ENCODE peak calls at places on chromosomes 4 and X, in nine cellular contexts. V is HepG2; X is Caki2; A is lower lobe of right lung; I is Karpas-422; Z is RWPE1; E is GM13977; F is CD8-positive, alpha-beta T cell; W is iris pigment epithelial cell. L is an unnamed sample.
A peak's percentile ranks its signal among the peaks of the same experiment; 100 is the strongest.

GRCh38 chrX:120753413-120754251 is 122.0 kb downstream of the CT47B1 start:
- DNase-seq in V (no peak), X (no peak), A (no peak), I (no peak), Z (no peak), E (no peak), F (no peak), W (no peak), L (no peak)

GRCh38 chr4:168197926-168198325 is 105.6 kb downstream of the ANXA10 start:
- DNase-seq in V (no peak), X (no peak), A (no peak), I (no peak), Z (no peak), E (no peak), F (no peak), W (no peak), L (no peak)

GRCh38 chr4:164815711-164816110 is 61.3 kb upstream of the APELA start:
- DNase-seq in V (no peak), X (no peak), A (no peak), I (no peak), Z (no peak), E (no peak), F (no peak), W (no peak), L (no peak)

GRCh38 chrX:3268804-3269203 is 77.6 kb downstream of the MXRA5 start:
- DNase-seq in V (no peak), X (no peak), A (no peak), I (no peak), Z (peak; percentile 12), E (no peak), F (no peak), W (peak; percentile 52), L (no peak)

GRCh38 chr4:185779520-185779919 is 32.5 kb downstream of the SORBS2 start:
- DNase-seq in V (peak; percentile 82), X (no peak), A (no peak), I (no peak), Z (no peak), E (no peak), F (no peak), W (no peak), L (no peak)

GRCh38 chr4:170128219-170128804 is 38.6 kb upstream of the AADAT start:
- DNase-seq in V (no peak), X (no peak), A (no peak), I (no peak), Z (no peak), E (no peak), F (no peak), W (no peak), L (no peak)

GRCh38 chr4:78362310-78362709 is 189.3 kb upstream of the ANXA3 start:
- DNase-seq in V (no peak), X (no peak), A (no peak), I (no peak), Z (no peak), E (no peak), F (no peak), W (no peak), L (no peak)

GRCh38 chr4:102778720-102779119 is 18.0 kb upstream of the MANBA start:
- DNase-seq in V (peak; percentile 85), X (peak; percentile 65), A (no peak), I (no peak), Z (no peak), E (no peak), F (no peak), W (no peak), L (peak; percentile 30)

GRCh38 chr4:102832105-102832504 is 4.8 kb upstream of the UBE2D3 start:
- DNase-seq in V (no peak), X (no peak), A (no peak), I (no peak), Z (no peak), E (no peak), F (no peak), W (no peak), L (no peak)

GRCh38 chr4:184824081-184824775 is 1.5 kb downstream of the ACSL1 start:
- DNase-seq in V (no peak), X (peak; percentile 18), A (no peak), I (no peak), Z (no peak), E (peak; percentile 60), F (no peak), W (peak; percentile 56), L (no peak)

GRCh38 chr4:7420661-7421040 is 14.1 kb downstream of the PSAPL1 start:
- DNase-seq in V (no peak), X (no peak), A (peak; percentile 80), I (no peak), Z (no peak), E (no peak), F (peak; percentile 4), W (no peak), L (no peak)

GRCh38 chr4:2339458-2340271 is 77.8 kb upstream of the MXD4 start:
- DNase-seq in V (no peak), X (no peak), A (no peak), I (no peak), Z (no peak), E (no peak), F (peak; percentile 2), W (no peak), L (no peak)

GRCh38 chr4:10034136-10034535 is 12.8 kb upstream of the SLC2A9 start:
- DNase-seq in V (no peak), X (no peak), A (no peak), I (no peak), Z (no peak), E (no peak), F (no peak), W (no peak), L (no peak)

GRCh38 chr4:2251073-2251794 is 9.3 kb upstream of the HAUS3 start:
- DNase-seq in V (no peak), X (no peak), A (peak; percentile 42), I (no peak), Z (no peak), E (peak; percentile 17), F (peak; percentile 9), W (no peak), L (no peak)

GRCh38 chrX:120741452-120741851 is 111.6 kb upstream of the C1GALT1C1 start:
- DNase-seq in V (no peak), X (no peak), A (no peak), I (no peak), Z (peak; percentile 3), E (no peak), F (no peak), W (no peak), L (no peak)

GRCh38 chr4:73259552-73260140 is 1.0 kb upstream of the ANKRD17 start:
- DNase-seq in V (peak; percentile 9), X (no peak), A (no peak), I (peak; percentile 57), Z (no peak), E (peak; percentile 17), F (no peak), W (peak; percentile 37), L (no peak)

GRCh38 chr4:149987330-149987751 is 90.9 kb upstream of the DCLK2 start:
- DNase-seq in V (no peak), X (no peak), A (no peak), I (no peak), Z (no peak), E (no peak), F (no peak), W (peak; percentile 20), L (no peak)

GRCh38 chr4:99410075-99410474 is 25.1 kb downstream of the ADH7 start:
- DNase-seq in V (no peak), X (no peak), A (no peak), I (no peak), Z (no peak), E (no peak), F (no peak), W (no peak), L (no peak)

GRCh38 chrX:1465261-1466231 is 12.8 kb upstream of the ASMTL start:
- DNase-seq in V (no peak), X (no peak), A (no peak), I (no peak), Z (no peak), E (no peak), F (peak; percentile 10), W (no peak), L (no peak)

GRCh38 chr4:168882650-168883233 is 127.3 kb downstream of the CBR4 start:
- DNase-seq in V (peak; percentile 9), X (no peak), A (no peak), I (no peak), Z (no peak), E (no peak), F (no peak), W (peak; percentile 77), L (no peak)

GRCh38 chr4:179110356-179110755 is 1668.1 kb upstream of the AGA start:
- DNase-seq in V (no peak), X (peak; percentile 89), A (no peak), I (no peak), Z (peak; percentile 27), E (no peak), F (no peak), W (peak; percentile 76), L (no peak)

GRCh38 chrX:24870143-24870542 is 145.6 kb downstream of the ARX start:
- DNase-seq in V (peak; percentile 70), X (peak; percentile 30), A (no peak), I (no peak), Z (no peak), E (no peak), F (no peak), W (peak; percentile 82), L (no peak)

GRCh38 chr4:74228691-74229640 is 71.0 kb downstream of the MTHFD2L start:
- DNase-seq in V (peak; percentile 58), X (peak; percentile 59), A (peak; percentile 69), I (peak; percentile 92), Z (peak; percentile 51), E (peak; percentile 28), F (peak; percentile 72), W (peak; percentile 81), L (peak; percentile 76)

L was measured in LoVo.